ENCODE peak calls at places on chromosomes 3 and 15, in nine cellular contexts. H, N, V, B, X, K, R, J and I are unnamed samples.

GRCh38 chr3:191980443-191980842 is 519.5 kb downstream of the PYDC2 start:
- DNase-seq in H (no peak), N (no peak), V (no peak), B (no peak), X (no peak), K (no peak), R (no peak), J (no peak), I (no peak)

GRCh38 chr15:59701880-59702279 is 12.8 kb upstream of the BNIP2 start:
- DNase-seq in H (no peak), N (no peak), V (no peak), B (no peak), X (no peak), K (no peak), R (no peak), J (no peak), I (no peak)

GRCh38 chr15:61155741-61156700 is 73.1 kb downstream of the RORA start:
- DNase-seq in H (no peak), N (peak), V (no peak), B (peak), X (no peak), K (no peak), R (peak), J (no peak), I (no peak)

GRCh38 chr15:35857812-35858211 is 311.8 kb upstream of the DPH6 start:
- DNase-seq in H (no peak), N (no peak), V (peak), B (no peak), X (no peak), K (no peak), R (no peak), J (no peak), I (no peak)

GRCh38 chr3:16789344-16790100 is 95.2 kb upstream of the PLCL2 start:
- DNase-seq in H (no peak), N (no peak), V (no peak), B (no peak), X (peak), K (no peak), R (no peak), J (no peak), I (no peak)

GRCh38 chr3:88188436-88188835 is 38.7 kb downstream of the C3orf38 start:
- DNase-seq in H (no peak), N (peak), V (peak), B (no peak), X (no peak), K (no peak), R (no peak), J (no peak), I (no peak)

GRCh38 chr15:66948294-66948693 is 117.1 kb upstream of the SMAD3 start:
- DNase-seq in H (no peak), N (peak), V (no peak), B (no peak), X (no peak), K (no peak), R (no peak), J (no peak), I (no peak)

GRCh38 chr3:195800240-195800639 is 11.5 kb downstream of the MUC4 start:
- DNase-seq in H (no peak), N (no peak), V (no peak), B (no peak), X (no peak), K (no peak), R (no peak), J (no peak), I (no peak)

GRCh38 chr3:79810101-79810500 is 42.3 kb upstream of the ROBO1 start:
- DNase-seq in H (no peak), N (no peak), V (no peak), B (peak), X (no peak), K (no peak), R (no peak), J (no peak), I (no peak)

GRCh38 chr3:169044341-169045113 is 619.0 kb downstream of the MECOM start:
- DNase-seq in H (no peak), N (no peak), V (no peak), B (peak), X (no peak), K (peak), R (no peak), J (no peak), I (no peak)

GRCh38 chr3:179806177-179806576 is 153.3 kb downstream of the USP13 start:
- DNase-seq in H (no peak), N (no peak), V (no peak), B (no peak), X (no peak), K (no peak), R (no peak), J (no peak), I (no peak)

GRCh38 chr15:51097553-51098330 is 3.0 kb upstream of the TNFAIP8L3 start:
- DNase-seq in H (no peak), N (peak), V (no peak), B (peak), X (no peak), K (peak), R (no peak), J (no peak), I (no peak)

GRCh38 chr15:68729789-68730201 is 90.9 kb downstream of the ANP32A start:
- DNase-seq in H (no peak), N (no peak), V (no peak), B (peak), X (no peak), K (peak), R (no peak), J (no peak), I (no peak)

GRCh38 chr3:136750209-136750921 is 1.8 kb downstream of the STAG1 start:
- DNase-seq in H (no peak), N (no peak), V (no peak), B (peak), X (no peak), K (peak), R (no peak), J (no peak), I (no peak)

GRCh38 chr15:85125056-85125661 is 143.5 kb downstream of the PDE8A start:
- DNase-seq in H (no peak), N (peak), V (no peak), B (peak), X (no peak), K (peak), R (no peak), J (peak), I (no peak)

GRCh38 chr3:13073042-13073906 is at the start of gene IQSEC1:
- DNase-seq in H (no peak), N (no peak), V (peak), B (no peak), X (peak), K (no peak), R (no peak), J (peak), I (peak)

GRCh38 chr3:169494982-169495381 is 168.5 kb downstream of the MECOM start:
- DNase-seq in H (no peak), N (no peak), V (no peak), B (no peak), X (no peak), K (peak), R (no peak), J (no peak), I (no peak)

GRCh38 chr3:184353546-184353941 is 7.9 kb downstream of the CLCN2 start:
- DNase-seq in H (no peak), N (no peak), V (no peak), B (no peak), X (no peak), K (no peak), R (no peak), J (no peak), I (no peak)

GRCh38 chr3:141153679-141153966 is 78.0 kb upstream of the PXYLP1 start:
- DNase-seq in H (no peak), N (no peak), V (no peak), B (no peak), X (no peak), K (no peak), R (no peak), J (no peak), I (no peak)

GRCh38 chr3:35899245-35899644 is 259.9 kb downstream of the ARPP21 start:
- DNase-seq in H (no peak), N (no peak), V (no peak), B (no peak), X (no peak), K (no peak), R (no peak), J (no peak), I (no peak)

GRCh38 chr3:4805662-4806061 is 173.6 kb upstream of the BHLHE40 start:
- DNase-seq in H (no peak), N (no peak), V (no peak), B (no peak), X (no peak), K (no peak), R (no peak), J (no peak), I (no peak)

GRCh38 chr3:131163-131889 is 65.2 kb upstream of the CHL1 start:
- DNase-seq in H (no peak), N (no peak), V (no peak), B (no peak), X (no peak), K (no peak), R (no peak), J (no peak), I (no peak)

GRCh38 chr15:92205255-92205739 is 188.4 kb upstream of the ST8SIA2 start:
- DNase-seq in H (peak), N (no peak), V (no peak), B (no peak), X (no peak), K (no peak), R (no peak), J (peak), I (no peak)

GRCh38 chr3:50687916-50688315 is 13.2 kb downstream of the DOCK3 start:
- DNase-seq in H (no peak), N (no peak), V (no peak), B (no peak), X (no peak), K (no peak), R (no peak), J (no peak), I (no peak)

GRCh38 chr3:114714957-114715356 is 421.1 kb downstream of the TIGIT start:
- DNase-seq in H (no peak), N (no peak), V (no peak), B (no peak), X (no peak), K (no peak), R (no peak), J (no peak), I (no peak)

GRCh38 chr3:184880616-184881015 is 68.7 kb downstream of the VPS8 start:
- DNase-seq in H (no peak), N (no peak), V (no peak), B (no peak), X (no peak), K (no peak), R (no peak), J (no peak), I (no peak)

GRCh38 chr15:33580526-33580925 is 269.8 kb downstream of the RYR3 start:
- DNase-seq in H (no peak), N (no peak), V (no peak), B (no peak), X (no peak), K (no peak), R (no peak), J (no peak), I (no peak)

GRCh38 chr15:83733206-83733605 is 79.3 kb downstream of the ADAMTSL3 start:
- DNase-seq in H (no peak), N (peak), V (no peak), B (peak), X (no peak), K (no peak), R (no peak), J (no peak), I (no peak)

GRCh38 chr3:187085021-187085666 is 54.2 kb downstream of the RPL39L start:
- DNase-seq in H (no peak), N (no peak), V (no peak), B (no peak), X (no peak), K (peak), R (no peak), J (no peak), I (no peak)

GRCh38 chr3:38581774-38582173 is 67.7 kb downstream of the SCN5A start:
- DNase-seq in H (no peak), N (no peak), V (no peak), B (no peak), X (no peak), K (no peak), R (no peak), J (peak), I (no peak)

GRCh38 chr3:126954141-126954845 is 28.6 kb upstream of the PLXNA1 start:
- DNase-seq in H (no peak), N (no peak), V (no peak), B (no peak), X (no peak), K (no peak), R (no peak), J (no peak), I (no peak)

GRCh38 chr3:59654120-59654952 is 604.5 kb upstream of the CFAP20DC start:
- DNase-seq in H (no peak), N (no peak), V (no peak), B (no peak), X (no peak), K (no peak), R (peak), J (no peak), I (no peak)